ENCODE peak calls at places on chromosomes 13 and 19, in five cellular contexts. W, F, H, E and Y are unnamed samples.

GRCh38 chr13:76764916-76765315 is 121.3 kb downstream of the KCTD12 start:
- DNase-seq in W (no peak), F (no peak), H (no peak), E (no peak), Y (no peak)

GRCh38 chr13:29621401-29621800 is 25.9 kb upstream of the SLC7A1 start:
- DNase-seq in W (no peak), F (no peak), H (no peak), E (peak; percentile 68), Y (no peak)

GRCh38 chr13:109096101-109096500 is 466.7 kb downstream of the MYO16 start:
- DNase-seq in W (no peak), F (no peak), H (no peak), E (no peak), Y (no peak)

GRCh38 chr13:30329009-30329585 is 21.7 kb upstream of the KATNAL1 start:
- DNase-seq in W (no peak), F (no peak), H (no peak), E (no peak), Y (no peak)

GRCh38 chr13:110471833-110472162 is 89.7 kb downstream of the RAB20 start:
- DNase-seq in W (peak; percentile 54), F (no peak), H (no peak), E (peak; percentile 37), Y (no peak)

GRCh38 chr13:92900455-92900854 is 326.2 kb upstream of the GPC6 start:
- DNase-seq in W (no peak), F (no peak), H (no peak), E (no peak), Y (no peak)

GRCh38 chr13:25881136-25881926 is 170.5 kb downstream of the SHISA2 start:
- DNase-seq in W (no peak), F (no peak), H (no peak), E (no peak), Y (no peak)

GRCh38 chr19:17020823-17021222 is 5.8 kb downstream of the CPAMD8 start:
- DNase-seq in W (peak; percentile 76), F (no peak), H (no peak), E (no peak), Y (no peak)

GRCh38 chr19:51124729-51125128 is at the start of gene SIGLEC9:
- DNase-seq in W (no peak), F (no peak), H (no peak), E (no peak), Y (no peak)

GRCh38 chr13:59461411-59461810 is 702.3 kb downstream of the DIAPH3 start:
- DNase-seq in W (peak; percentile 39), F (no peak), H (no peak), E (no peak), Y (no peak)

GRCh38 chr13:72754111-72754510 is 26.4 kb downstream of the BORA start:
- DNase-seq in W (no peak), F (no peak), H (no peak), E (no peak), Y (no peak)

GRCh38 chr13:29654384-29654783 is 58.9 kb upstream of the SLC7A1 start:
- DNase-seq in W (no peak), F (no peak), H (no peak), E (no peak), Y (no peak)

GRCh38 chr13:30105381-30105780 is 202.0 kb downstream of the KATNAL1 start:
- DNase-seq in W (no peak), F (no peak), H (no peak), E (no peak), Y (no peak)

GRCh38 chr19:15280915-15281683 is 48.9 kb upstream of the EPHX3 start:
- DNase-seq in W (peak; percentile 39), F (peak; percentile 55), H (no peak), E (peak; percentile 89), Y (no peak)

GRCh38 chr13:44932171-44932849 is 57.0 kb downstream of the NUFIP1 start:
- DNase-seq in W (no peak), F (no peak), H (no peak), E (peak; percentile 72), Y (no peak)

GRCh38 chr19:11381535-11382369 is 2.4 kb downstream of the EPOR start:
- DNase-seq in W (no peak), F (no peak), H (no peak), E (peak; percentile 88), Y (peak; percentile 96)

GRCh38 chr13:87128006-87128405 is 543.2 kb upstream of the SLITRK5 start:
- DNase-seq in W (no peak), F (no peak), H (peak; percentile 43), E (peak; percentile 24), Y (no peak)

GRCh38 chr19:3699741-3700241 is 477 bp downstream of the PIP5K1C start:
- DNase-seq in W (no peak), F (no peak), H (no peak), E (no peak), Y (no peak)

GRCh38 chr19:3699071-3699740 is 1.1 kb downstream of the PIP5K1C start:
- DNase-seq in W (peak; percentile 62), F (no peak), H (no peak), E (peak; percentile 34), Y (no peak)

GRCh38 chr19:3701200-3701599 is 932 bp upstream of the PIP5K1C start:
- DNase-seq in W (no peak), F (no peak), H (no peak), E (no peak), Y (no peak)

GRCh38 chr19:3698386-3698950 is 1.8 kb downstream of the PIP5K1C start:
- DNase-seq in W (no peak), F (no peak), H (no peak), E (peak; percentile 28), Y (no peak)

DNA sequence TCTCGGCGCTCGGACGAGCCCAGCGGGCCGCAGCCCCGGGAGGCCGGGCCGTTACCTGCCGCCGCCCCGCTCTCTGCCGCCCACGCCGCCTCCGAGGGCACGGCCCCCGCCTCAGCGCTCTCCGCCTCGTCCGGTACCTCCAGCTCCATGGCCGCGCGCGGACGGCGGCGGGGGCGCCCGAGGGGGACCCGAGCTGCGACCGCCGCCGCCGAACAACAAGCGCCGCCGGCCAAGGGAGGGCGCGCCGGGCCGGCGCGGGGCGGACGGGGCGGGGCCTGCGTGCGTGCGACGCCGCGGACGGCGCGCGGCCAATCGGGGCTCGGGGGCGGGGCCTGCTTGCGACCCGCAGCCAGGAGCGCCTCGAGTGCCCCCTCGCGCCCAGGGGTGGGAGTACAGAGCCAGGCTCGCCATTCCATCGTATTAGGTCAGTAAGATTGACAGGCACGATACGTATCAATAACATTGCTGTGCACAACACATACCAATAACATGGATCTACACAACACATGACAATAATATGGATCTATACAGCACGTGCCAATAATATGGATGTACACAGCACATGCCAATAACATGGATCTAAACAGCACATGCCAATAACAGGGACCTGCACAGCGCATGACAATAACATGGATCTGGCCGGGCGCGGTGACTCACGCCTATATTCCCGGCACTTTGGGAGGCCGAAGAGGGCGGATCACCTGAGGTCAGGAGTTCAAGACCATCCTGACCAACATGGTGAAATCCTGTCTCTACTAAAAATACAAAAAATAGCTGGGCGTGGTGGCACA is at the start of gene PIP5K1C:
- DNase-seq in W (peak; percentile 96), F (peak; percentile 64), H (no peak), E (peak; percentile 78), Y (peak; percentile 33)
- TF ChIP-seq MAFK in W (no peak), F (no peak), H (no peak), E (no peak), Y (no peak)

GRCh38 chr13:51346397-51346796 is 6.9 kb downstream of the SERPINE3 start:
- DNase-seq in W (no peak), F (no peak), H (no peak), E (no peak), Y (no peak)

GRCh38 chr13:51342706-51343105 is 3.2 kb downstream of the SERPINE3 start:
- DNase-seq in W (no peak), F (no peak), H (no peak), E (peak; percentile 78), Y (no peak)

GRCh38 chr13:51349016-51349415 is 9.5 kb downstream of the SERPINE3 start:
- DNase-seq in W (no peak), F (no peak), H (no peak), E (no peak), Y (no peak)

GRCh38 chr13:51348069-51348967 is 8.8 kb downstream of the SERPINE3 start:
- DNase-seq in W (no peak), F (no peak), H (no peak), E (no peak), Y (no peak)

GRCh38 chr13:51347099-51347498 is 7.6 kb downstream of the SERPINE3 start:
- DNase-seq in W (no peak), F (no peak), H (no peak), E (no peak), Y (no peak)
- TF ChIP-seq CTCF in W (no peak), F (no peak), H (peak; percentile 24), E (no peak), Y (no peak)

GRCh38 chr13:51923983-51924539 is 62.3 kb downstream of the CCDC70 start:
- DNase-seq in W (peak; percentile 30), F (peak; percentile 44), H (no peak), E (no peak), Y (peak; percentile 9)
- TF ChIP-seq MAFK in W (no peak), F (no peak), H (no peak), E (no peak), Y (no peak)

GRCh38 chr13:27381601-27382000 is 42.8 kb upstream of the GTF3A start:
- DNase-seq in W (no peak), F (no peak), H (no peak), E (no peak), Y (no peak)

GRCh38 chr13:27383104-27383921 is 41.1 kb upstream of the GTF3A start:
- DNase-seq in W (peak; percentile 24), F (peak; percentile 67), H (no peak), E (no peak), Y (no peak)

GRCh38 chr13:27375686-27376326 is 48.6 kb upstream of the GTF3A start:
- DNase-seq in W (peak; percentile 69), F (peak; percentile 47), H (no peak), E (peak; percentile 70), Y (peak; percentile 59)

GRCh38 chr13:27379126-27379525 is 45.3 kb upstream of the GTF3A start:
- DNase-seq in W (no peak), F (peak; percentile 31), H (no peak), E (no peak), Y (no peak)

GRCh38 chr13:27379694-27380596 is 44.5 kb upstream of the GTF3A start:
- DNase-seq in W (peak; percentile 66), F (peak; percentile 60), H (peak; percentile 78), E (peak; percentile 35), Y (peak; percentile 35)
- TF ChIP-seq CTCF in W (peak; percentile 75), F (peak; percentile 89), H (peak; percentile 79), E (peak; percentile 56), Y (peak; percentile 42)

GRCh38 chr19:33236696-33237390 is 11.2 kb upstream of the SLC7A10 start:
- DNase-seq in W (no peak), F (no peak), H (no peak), E (no peak), Y (no peak)

GRCh38 chr19:33234092-33234491 is 8.4 kb upstream of the SLC7A10 start:
- DNase-seq in W (no peak), F (no peak), H (no peak), E (no peak), Y (no peak)

GRCh38 chr19:33235996-33236350 is 10.3 kb upstream of the SLC7A10 start:
- DNase-seq in W (no peak), F (no peak), H (no peak), E (no peak), Y (no peak)

GRCh38 chr19:33234736-33235135 is 9.1 kb upstream of the SLC7A10 start:
- DNase-seq in W (no peak), F (no peak), H (no peak), E (no peak), Y (no peak)

GRCh38 chr19:33235269-33235995 is 9.8 kb upstream of the SLC7A10 start:
- DNase-seq in W (peak; percentile 81), F (peak; percentile 78), H (peak; percentile 70), E (peak; percentile 55), Y (peak; percentile 88)
- TF ChIP-seq MAFK in W (no peak), F (no peak), H (no peak), E (no peak), Y (no peak)